ENCODE peak calls at places on chromosome 21, in six cellular contexts. One of them, this sample, is unnamed.

GRCh38 chr21:33966324-33966949 is 50.8 kb upstream of the ATP5PO start:
- DNase-seq in IMR-90: no peak
- DNase-seq in neuronal stem cell: no peak
- DNase-seq in mesendoderm: no peak
- DNase-seq in mesenchymal stem cell: no peak
- DNase-seq in H1: no peak
- DNase-seq in this sample: no peak

GRCh38 chr21:18369115-18369514 is 34.5 kb downstream of the TMPRSS15 start:
- DNase-seq in IMR-90: no peak
- DNase-seq in mesendoderm: peak
- DNase-seq in mesenchymal stem cell: peak
- DNase-seq in neuronal stem cell: peak
- DNase-seq in H1: no peak
- DNase-seq in this sample: no peak

GRCh38 chr21:32909393-32909792 is 116.3 kb upstream of the OLIG2 start:
- DNase-seq in neuronal stem cell: no peak
- DNase-seq in IMR-90: no peak
- DNase-seq in mesenchymal stem cell: no peak
- DNase-seq in mesendoderm: no peak
- DNase-seq in H1: no peak
- DNase-seq in this sample: no peak

GRCh38 chr21:36783612-36784383 is 84.9 kb downstream of the SIM2 start:
- DNase-seq in H1: no peak
- DNase-seq in mesendoderm: peak
- DNase-seq in IMR-90: peak
- DNase-seq in neuronal stem cell: no peak
- DNase-seq in mesenchymal stem cell: peak
- DNase-seq in this sample: no peak

GRCh38 chr21:37562920-37563640 is 196.5 kb downstream of the DYRK1A start:
- DNase-seq in mesenchymal stem cell: no peak
- DNase-seq in mesendoderm: no peak
- DNase-seq in H1: no peak
- DNase-seq in IMR-90: no peak
- DNase-seq in neuronal stem cell: no peak
- DNase-seq in this sample: no peak

GRCh38 chr21:37365657-37366487 is 701 bp upstream of the DYRK1A start:
- DNase-seq in mesendoderm: peak
- DNase-seq in neuronal stem cell: peak
- DNase-seq in IMR-90: peak
- DNase-seq in H1: no peak
- DNase-seq in mesenchymal stem cell: peak
- DNase-seq in this sample: peak

GRCh38 chr21:36436829-36437744 is 42.8 kb downstream of the CLDN14 start:
- DNase-seq in mesenchymal stem cell: no peak
- DNase-seq in mesendoderm: no peak
- DNase-seq in H1: no peak
- DNase-seq in IMR-90: no peak
- DNase-seq in neuronal stem cell: no peak
- DNase-seq in this sample: no peak

GRCh38 chr21:34039678-34040382 is 33.5 kb upstream of the MRPS6 start:
- DNase-seq in mesenchymal stem cell: no peak
- DNase-seq in IMR-90: no peak
- DNase-seq in neuronal stem cell: no peak
- DNase-seq in H1: no peak
- DNase-seq in mesendoderm: peak
- DNase-seq in this sample: peak

GRCh38 chr21:22993822-22994574 is 1995.8 kb downstream of the NCAM2 start:
- DNase-seq in neuronal stem cell: no peak
- DNase-seq in mesendoderm: no peak
- DNase-seq in IMR-90: no peak
- DNase-seq in H1: no peak
- DNase-seq in mesenchymal stem cell: no peak
- DNase-seq in this sample: peak

GRCh38 chr21:37642493-37642892 is 273.8 kb downstream of the KCNJ6 start:
- DNase-seq in H1: no peak
- DNase-seq in mesendoderm: peak
- DNase-seq in IMR-90: no peak
- DNase-seq in neuronal stem cell: no peak
- DNase-seq in mesenchymal stem cell: no peak
- DNase-seq in this sample: peak

GRCh38 chr21:26769613-26770188 is 75.5 kb downstream of the ADAMTS1 start:
- DNase-seq in neuronal stem cell: no peak
- DNase-seq in IMR-90: peak
- DNase-seq in H1: no peak
- DNase-seq in mesendoderm: peak
- DNase-seq in mesenchymal stem cell: peak
- DNase-seq in this sample: no peak

GRCh38 chr21:15774590-15774989 is 44.8 kb downstream of the USP25 start:
- DNase-seq in IMR-90: peak
- DNase-seq in mesenchymal stem cell: peak
- DNase-seq in neuronal stem cell: no peak
- DNase-seq in mesendoderm: no peak
- DNase-seq in H1: no peak
- DNase-seq in this sample: no peak

GRCh38 chr21:36890086-36890485 is 76.4 kb downstream of the HLCS start:
- DNase-seq in H1: no peak
- DNase-seq in mesendoderm: no peak
- DNase-seq in IMR-90: no peak
- DNase-seq in mesenchymal stem cell: no peak
- DNase-seq in neuronal stem cell: no peak
- DNase-seq in this sample: no peak

GRCh38 chr21:14263879-14264278 is 47.9 kb downstream of the RBM11 start:
- DNase-seq in mesenchymal stem cell: no peak
- DNase-seq in H1: no peak
- DNase-seq in neuronal stem cell: no peak
- DNase-seq in mesendoderm: no peak
- DNase-seq in IMR-90: no peak
- DNase-seq in this sample: no peak

GRCh38 chr21:29080454-29080930 is 7.0 kb upstream of the CCT8 start:
- DNase-seq in IMR-90: peak
- DNase-seq in mesenchymal stem cell: no peak
- DNase-seq in neuronal stem cell: no peak
- DNase-seq in mesendoderm: no peak
- DNase-seq in H1: no peak
- DNase-seq in this sample: no peak

GRCh38 chr21:33135925-33136324 is 66.0 kb downstream of the OLIG1 start:
- DNase-seq in H1: no peak
- DNase-seq in IMR-90: no peak
- DNase-seq in mesenchymal stem cell: no peak
- DNase-seq in neuronal stem cell: no peak
- DNase-seq in mesendoderm: no peak
- DNase-seq in this sample: no peak

GRCh38 chr21:15063081-15063820 is 1.5 kb downstream of the NRIP1 start:
- DNase-seq in mesendoderm: peak
- DNase-seq in H1: no peak
- DNase-seq in IMR-90: peak
- DNase-seq in mesenchymal stem cell: peak
- DNase-seq in neuronal stem cell: no peak
- DNase-seq in this sample: no peak

GRCh38 chr21:28541371-28542112 is 451.1 kb downstream of the LTN1 start:
- DNase-seq in mesenchymal stem cell: no peak
- DNase-seq in H1: no peak
- DNase-seq in IMR-90: no peak
- DNase-seq in mesendoderm: no peak
- DNase-seq in neuronal stem cell: no peak
- DNase-seq in this sample: no peak

GRCh38 chr21:37593740-37594471 is 227.3 kb downstream of the DYRK1A start:
- DNase-seq in neuronal stem cell: no peak
- DNase-seq in mesendoderm: peak
- DNase-seq in mesenchymal stem cell: no peak
- DNase-seq in IMR-90: no peak
- DNase-seq in H1: no peak
- DNase-seq in this sample: peak

GRCh38 chr21:37787456-37787855 is 128.8 kb downstream of the KCNJ6 start:
- DNase-seq in neuronal stem cell: no peak
- DNase-seq in H1: no peak
- DNase-seq in mesendoderm: peak
- DNase-seq in IMR-90: peak
- DNase-seq in mesenchymal stem cell: peak
- DNase-seq in this sample: no peak

GRCh38 chr21:17576080-17576835 is 36.4 kb downstream of the BTG3 start:
- DNase-seq in IMR-90: no peak
- DNase-seq in H1: no peak
- DNase-seq in neuronal stem cell: no peak
- DNase-seq in mesenchymal stem cell: no peak
- DNase-seq in mesendoderm: no peak
- DNase-seq in this sample: no peak

GRCh38 chr21:25867041-25867440 is 132.3 kb downstream of the GABPA start:
- DNase-seq in IMR-90: no peak
- DNase-seq in H1: no peak
- DNase-seq in mesendoderm: no peak
- DNase-seq in mesenchymal stem cell: no peak
- DNase-seq in neuronal stem cell: no peak
- DNase-seq in this sample: no peak

GRCh38 chr21:33211305-33211704 is 18.4 kb upstream of the IFNAR2 start:
- DNase-seq in IMR-90: no peak
- DNase-seq in neuronal stem cell: no peak
- DNase-seq in H1: no peak
- DNase-seq in mesendoderm: no peak
- DNase-seq in mesenchymal stem cell: no peak
- DNase-seq in this sample: no peak

GRCh38 chr21:33199516-33200217 is 30.1 kb upstream of the IFNAR2 start:
- DNase-seq in IMR-90: peak
- DNase-seq in mesendoderm: peak
- DNase-seq in H1: no peak
- DNase-seq in neuronal stem cell: peak
- DNase-seq in mesenchymal stem cell: peak
- DNase-seq in this sample: peak

GRCh38 chr21:36183144-36183795 is 26.6 kb downstream of the DOP1B start:
- DNase-seq in H1: no peak
- DNase-seq in mesendoderm: no peak
- DNase-seq in mesenchymal stem cell: no peak
- DNase-seq in IMR-90: no peak
- DNase-seq in neuronal stem cell: no peak
- DNase-seq in this sample: no peak

DNA sequence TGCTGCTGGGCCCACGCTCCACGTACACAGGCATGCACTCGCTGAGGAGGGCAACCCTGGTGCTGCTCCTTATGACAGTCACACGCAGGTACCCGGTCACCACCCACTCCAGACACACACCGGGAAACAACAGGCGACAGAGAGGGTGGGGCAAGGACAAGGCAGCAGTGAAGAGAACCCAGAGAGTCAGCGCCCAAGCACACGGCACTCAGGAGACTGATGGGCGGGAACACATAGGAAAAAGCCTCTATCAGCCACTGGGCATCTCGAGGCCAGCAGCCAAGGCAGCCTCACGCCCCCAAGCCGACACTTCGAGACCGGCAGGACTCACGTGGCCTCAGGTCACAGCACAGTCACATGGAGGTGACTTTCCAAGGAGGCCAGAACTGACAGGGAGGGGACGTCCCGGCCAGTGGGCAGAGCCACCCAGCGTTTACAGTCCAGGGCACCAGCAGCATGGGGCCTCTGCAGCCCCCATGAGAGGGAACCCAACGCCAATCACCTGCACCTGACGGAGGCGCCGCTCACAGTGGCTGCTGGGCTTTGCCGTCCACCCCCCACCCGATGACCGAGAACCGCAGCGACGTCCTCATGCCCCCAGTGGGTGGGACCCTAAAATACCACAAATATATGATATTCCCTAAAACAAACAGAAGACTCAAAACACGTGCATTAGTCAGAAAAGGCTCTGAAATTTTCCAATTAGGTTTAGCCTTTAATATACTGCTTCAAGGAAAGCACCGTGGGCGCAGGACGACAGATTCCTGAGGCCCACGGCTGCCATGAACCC is 19.7 kb downstream of the PTTG1IP start:
- DNase-seq in H1: no peak
- DNase-seq in neuronal stem cell: no peak
- DNase-seq in mesendoderm: no peak
- DNase-seq in mesenchymal stem cell: no peak
- DNase-seq in IMR-90: no peak
- DNase-seq in this sample: no peak
- H2BK15ac ChIP-seq in H1: no peak
- H2BK15ac ChIP-seq in neuronal stem cell: no peak
- H2BK15ac ChIP-seq in mesendoderm: no peak
- H2BK15ac ChIP-seq in mesenchymal stem cell: no peak
- H2BK15ac ChIP-seq in IMR-90: no peak
- H2BK15ac ChIP-seq in this sample: no peak

DNA sequence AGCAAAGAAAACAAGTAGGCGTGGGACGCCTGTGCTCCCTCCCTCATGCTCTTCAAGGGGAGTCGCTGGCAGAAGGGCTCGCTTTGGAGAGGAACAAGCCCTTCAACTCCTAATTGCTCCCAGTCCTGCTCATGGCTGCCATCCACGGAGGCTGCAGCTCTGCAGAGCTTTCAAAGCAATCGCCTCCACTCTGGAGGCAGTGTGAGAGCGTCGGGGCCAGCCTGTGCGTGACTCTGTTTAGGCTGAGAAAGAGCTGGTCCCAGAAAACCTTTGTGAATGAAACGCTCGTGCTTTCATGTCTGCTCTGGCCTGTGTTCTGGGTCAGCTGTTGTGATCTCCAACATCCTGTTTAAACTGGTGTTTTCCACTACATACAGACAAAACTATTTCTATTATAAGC is 23.9 kb upstream of the RUNX1 start:
- DNase-seq in H1: no peak
- DNase-seq in mesendoderm: no peak
- DNase-seq in neuronal stem cell: no peak
- DNase-seq in IMR-90: peak
- DNase-seq in mesenchymal stem cell: peak
- DNase-seq in this sample: no peak
- H3K4me2 ChIP-seq in H1: no peak
- H3K4me2 ChIP-seq in mesendoderm: no peak
- H3K4me2 ChIP-seq in neuronal stem cell: no peak
- H3K4me2 ChIP-seq in IMR-90: peak
- H3K4me2 ChIP-seq in mesenchymal stem cell: peak
- H3K4me2 ChIP-seq in this sample: no peak

GRCh38 chr21:42632336-42632751 is 21.1 kb upstream of the PDE9A start:
- DNase-seq in neuronal stem cell: no peak
- DNase-seq in IMR-90: no peak
- DNase-seq in H1: no peak
- DNase-seq in mesendoderm: no peak
- DNase-seq in mesenchymal stem cell: no peak
- DNase-seq in this sample: no peak
- H2BK15ac ChIP-seq in neuronal stem cell: peak
- H2BK15ac ChIP-seq in IMR-90: no peak
- H2BK15ac ChIP-seq in H1: peak
- H2BK15ac ChIP-seq in mesendoderm: no peak
- H2BK15ac ChIP-seq in mesenchymal stem cell: peak
- H2BK15ac ChIP-seq in this sample: no peak

DNA sequence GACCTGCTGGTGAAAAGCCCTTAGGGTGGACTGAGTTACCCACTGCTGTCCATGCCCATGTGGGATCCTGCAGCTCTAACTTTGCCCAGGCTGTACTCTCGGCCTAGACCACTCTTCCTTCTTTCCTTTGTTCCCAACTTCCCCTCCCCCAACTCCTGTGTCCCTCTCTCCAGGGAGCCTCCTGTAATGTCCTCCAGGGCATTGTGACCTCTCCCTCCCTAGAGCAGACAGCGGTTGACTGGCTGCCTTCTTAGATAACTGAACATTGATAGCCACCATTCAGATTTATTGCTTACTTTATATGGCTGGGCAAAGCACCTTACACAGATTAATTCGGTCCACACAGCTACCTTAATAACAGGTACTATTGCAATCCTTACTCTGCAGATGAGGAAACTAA is 5.0 kb downstream of the RUNX1 start:
- DNase-seq in mesenchymal stem cell: no peak
- DNase-seq in H1: no peak
- DNase-seq in neuronal stem cell: no peak
- DNase-seq in mesendoderm: no peak
- DNase-seq in IMR-90: no peak
- DNase-seq in this sample: no peak
- H3K4me2 ChIP-seq in mesenchymal stem cell: no peak
- H3K4me2 ChIP-seq in H1: no peak
- H3K4me2 ChIP-seq in neuronal stem cell: no peak
- H3K4me2 ChIP-seq in mesendoderm: no peak
- H3K4me2 ChIP-seq in IMR-90: no peak
- H3K4me2 ChIP-seq in this sample: no peak

GRCh38 chr21:31107871-31108270 is 69.6 kb upstream of the KRTAP19-8 start:
- DNase-seq in IMR-90: no peak
- DNase-seq in mesenchymal stem cell: no peak
- DNase-seq in H1: no peak
- DNase-seq in mesendoderm: no peak
- DNase-seq in neuronal stem cell: no peak
- DNase-seq in this sample: no peak
- H2BK15ac ChIP-seq in IMR-90: no peak
- H2BK15ac ChIP-seq in mesenchymal stem cell: no peak
- H2BK15ac ChIP-seq in H1: no peak
- H2BK15ac ChIP-seq in mesendoderm: no peak
- H2BK15ac ChIP-seq in neuronal stem cell: no peak
- H2BK15ac ChIP-seq in this sample: no peak